ENCODE peak calls at places on chromosomes 3 and 15, in five cellular contexts. O is SIG-M5, S is G401, F is ACHN, Y is AG08395. Q is an unnamed sample.

GRCh38 chr15:57146394-57147140 is 228.1 kb downstream of the TCF12 start:
- DNase-seq in O (no peak), S (peak), F (peak), Y (peak), Q (no peak)

GRCh38 chr15:80615783-80616391 is 79.2 kb upstream of the ABHD17C start:
- DNase-seq in O (no peak), S (peak), F (no peak), Y (peak), Q (peak)

GRCh38 chr3:71600646-71601288 is 17.2 kb upstream of the FOXP1 start:
- DNase-seq in O (no peak), S (no peak), F (peak), Y (peak), Q (no peak)

GRCh38 chr3:37072892-37073291 is 79.6 kb downstream of the MLH1 start:
- DNase-seq in O (no peak), S (no peak), F (no peak), Y (peak), Q (no peak)

GRCh38 chr15:51579012-51579411 is 43.6 kb downstream of the DMXL2 start:
- DNase-seq in O (no peak), S (no peak), F (no peak), Y (no peak), Q (no peak)

GRCh38 chr15:74200394-74200793 is 2.2 kb downstream of the STRA6 start:
- DNase-seq in O (no peak), S (no peak), F (peak), Y (peak), Q (no peak)

GRCh38 chr3:101720851-101721649 is 3.4 kb upstream of the CEP97 start:
- DNase-seq in O (no peak), S (peak), F (no peak), Y (peak), Q (no peak)

GRCh38 chr3:69890094-69890493 is 109.4 kb upstream of the SAMMSON start:
- DNase-seq in O (no peak), S (no peak), F (no peak), Y (no peak), Q (no peak)

GRCh38 chr3:21486381-21486935 is 264.6 kb downstream of the ZNF385D start:
- DNase-seq in O (no peak), S (no peak), F (no peak), Y (peak), Q (no peak)

GRCh38 chr3:131892331-131892730 is 142.5 kb downstream of the CPNE4 start:
- DNase-seq in O (no peak), S (no peak), F (no peak), Y (no peak), Q (no peak)

GRCh38 chr15:57772223-57772957 is 65.9 kb downstream of the POLR2M start:
- DNase-seq in O (no peak), S (no peak), F (no peak), Y (peak), Q (no peak)

GRCh38 chr3:67362686-67363085 is 291.7 kb downstream of the SUCLG2 start:
- DNase-seq in O (no peak), S (no peak), F (no peak), Y (no peak), Q (no peak)

GRCh38 chr3:123492188-123492587 is 43.3 kb upstream of the ADCY5 start:
- DNase-seq in O (no peak), S (no peak), F (no peak), Y (no peak), Q (no peak)

GRCh38 chr15:90268415-90268814 is 2.9 kb downstream of the NGRN start:
- DNase-seq in O (no peak), S (no peak), F (no peak), Y (no peak), Q (no peak)

GRCh38 chr15:34217587-34218225 is 7.1 kb upstream of the EMC4 start:
- DNase-seq in O (no peak), S (no peak), F (peak), Y (peak), Q (no peak)

GRCh38 chr3:11307830-11308432 is 35.7 kb downstream of the ATG7 start:
- DNase-seq in O (no peak), S (no peak), F (no peak), Y (no peak), Q (no peak)

GRCh38 chr15:22961661-22962221 is 18.4 kb downstream of the CYFIP1 start:
- DNase-seq in O (no peak), S (no peak), F (no peak), Y (no peak), Q (no peak)

GRCh38 chr3:4571690-4572334 is 78.7 kb downstream of the ITPR1 start:
- DNase-seq in O (no peak), S (no peak), F (no peak), Y (no peak), Q (no peak)

GRCh38 chr3:162112719-162113118 is 616.1 kb downstream of the OTOL1 start:
- DNase-seq in O (no peak), S (no peak), F (no peak), Y (no peak), Q (no peak)

GRCh38 chr3:114506622-114507300 is 212.9 kb downstream of the TIGIT start:
- DNase-seq in O (no peak), S (no peak), F (no peak), Y (no peak), Q (no peak)

GRCh38 chr15:63978511-63979226 is 67.6 kb downstream of the DAPK2 start:
- DNase-seq in O (no peak), S (peak), F (no peak), Y (no peak), Q (peak)

GRCh38 chr3:149459491-149460057 is 14.9 kb upstream of the TM4SF4 start:
- DNase-seq in O (no peak), S (no peak), F (no peak), Y (no peak), Q (no peak)

GRCh38 chr3:195236076-195236798 is 34.7 kb downstream of the XXYLT1 start:
- DNase-seq in O (no peak), S (no peak), F (no peak), Y (no peak), Q (no peak)

GRCh38 chr3:45623846-45624245 is 29.3 kb downstream of the LIMD1 start:
- DNase-seq in O (no peak), S (no peak), F (no peak), Y (no peak), Q (no peak)

GRCh38 chr15:58760385-58761009 is 10.6 kb upstream of the MINDY2 start:
- DNase-seq in O (no peak), S (no peak), F (no peak), Y (no peak), Q (no peak)

GRCh38 chr3:38168988-38169363 is 3.6 kb downstream of the OXSR1 start:
- DNase-seq in O (no peak), S (no peak), F (no peak), Y (no peak), Q (no peak)

GRCh38 chr3:87122766-87123165 is 104.3 kb upstream of the CHMP2B start:
- DNase-seq in O (no peak), S (no peak), F (no peak), Y (no peak), Q (no peak)

Q was measured in cerebellum.